ENCODE peak calls at places on chromosomes 2 and 18, in seven cellular contexts. G is GM13977, Q is HFFc6, A is fibroblast of pulmonary artery, U is right atrium auricular region, C is colonic mucosa, Z is HCT116. X is an unnamed sample.

GRCh38 chr2:64227603-64228125 is 83.4 kb upstream of the PELI1 start:
- DNase-seq in G (no peak), Q (no peak), A (no peak), U (no peak), C (no peak), Z (no peak), X (no peak)

GRCh38 chr2:128503358-128504241 is 184.9 kb upstream of the HS6ST1 start:
- DNase-seq in G (no peak), Q (no peak), A (no peak), U (no peak), C (no peak), Z (no peak), X (no peak)

GRCh38 chr2:241868661-241869081 is 858 bp upstream of the RTP5 start:
- DNase-seq in G (no peak), Q (no peak), A (no peak), U (no peak), C (no peak), Z (no peak), X (no peak)

GRCh38 chr2:47174731-47175361 is 19.7 kb upstream of the STPG4 start:
- DNase-seq in G (peak), Q (peak), A (peak), U (no peak), C (peak), Z (peak), X (peak)

GRCh38 chr2:205187731-205188130 is 494.6 kb upstream of the NRP2 start:
- DNase-seq in G (no peak), Q (no peak), A (peak), U (no peak), C (no peak), Z (no peak), X (no peak)

GRCh38 chr18:55115606-55116005 is 156.3 kb upstream of the CCDC68 start:
- DNase-seq in G (no peak), Q (no peak), A (no peak), U (no peak), C (no peak), Z (no peak), X (no peak)

GRCh38 chr2:239154971-239155805 is 245.6 kb downstream of the HDAC4 start:
- DNase-seq in G (no peak), Q (no peak), A (no peak), U (no peak), C (no peak), Z (no peak), X (no peak)

GRCh38 chr2:77721593-77721992 is 199.4 kb upstream of the LRRTM4 start:
- DNase-seq in G (no peak), Q (no peak), A (no peak), U (no peak), C (no peak), Z (no peak), X (no peak)

GRCh38 chr2:205462681-205463345 is 219.5 kb upstream of the NRP2 start:
- DNase-seq in G (no peak), Q (peak), A (no peak), U (no peak), C (no peak), Z (no peak), X (no peak)

GRCh38 chr18:44683566-44683965 is 2.9 kb downstream of the SETBP1 start:
- DNase-seq in G (no peak), Q (no peak), A (no peak), U (no peak), C (no peak), Z (no peak), X (no peak)

GRCh38 chr2:69957970-69958369 is 3.5 kb downstream of the ASPRV1 start:
- DNase-seq in G (no peak), Q (no peak), A (no peak), U (no peak), C (no peak), Z (no peak), X (no peak)

GRCh38 chr2:40113997-40114396 is 334.9 kb upstream of the THUMPD2 start:
- DNase-seq in G (no peak), Q (no peak), A (no peak), U (no peak), C (no peak), Z (no peak), X (no peak)

GRCh38 chr2:70035344-70035844 is 51.9 kb upstream of the PCBP1 start:
- DNase-seq in G (no peak), Q (peak), A (no peak), U (no peak), C (no peak), Z (no peak), X (no peak)

GRCh38 chr2:223613017-223613950 is 11.1 kb upstream of the SCG2 start:
- DNase-seq in G (no peak), Q (peak), A (peak), U (peak), C (peak), Z (peak), X (peak)
- TF ChIP-seq CTCF in G (no peak), Q (peak), A (peak), U (no peak), C (no peak), Z (no peak), X (no peak)

DNA sequence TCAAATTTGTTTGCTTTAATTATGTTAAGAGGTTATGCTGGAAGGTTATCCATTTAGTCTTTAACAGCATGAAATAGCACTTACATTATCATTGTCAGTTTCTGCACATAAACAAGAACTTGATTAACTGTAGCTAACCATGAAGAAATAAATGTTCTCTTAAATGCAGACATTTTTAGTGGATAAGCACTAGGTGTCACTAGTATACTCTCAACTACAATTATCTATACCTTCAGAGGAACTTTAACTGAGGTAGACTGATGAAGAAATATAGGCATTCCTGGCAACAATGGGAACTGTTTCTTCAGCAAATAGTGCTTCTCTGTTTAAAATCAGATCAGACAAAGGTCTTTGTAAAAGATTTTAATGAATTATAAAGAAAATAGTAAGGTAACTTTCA is 178.8 kb upstream of the CHST9 start:
- DNase-seq in G (peak), Q (no peak), A (peak), U (no peak), C (no peak), Z (no peak), X (peak)
- TF ChIP-seq CTCF in G (peak), Q (peak), A (peak), U (peak), C (no peak), Z (peak), X (peak)

DNA sequence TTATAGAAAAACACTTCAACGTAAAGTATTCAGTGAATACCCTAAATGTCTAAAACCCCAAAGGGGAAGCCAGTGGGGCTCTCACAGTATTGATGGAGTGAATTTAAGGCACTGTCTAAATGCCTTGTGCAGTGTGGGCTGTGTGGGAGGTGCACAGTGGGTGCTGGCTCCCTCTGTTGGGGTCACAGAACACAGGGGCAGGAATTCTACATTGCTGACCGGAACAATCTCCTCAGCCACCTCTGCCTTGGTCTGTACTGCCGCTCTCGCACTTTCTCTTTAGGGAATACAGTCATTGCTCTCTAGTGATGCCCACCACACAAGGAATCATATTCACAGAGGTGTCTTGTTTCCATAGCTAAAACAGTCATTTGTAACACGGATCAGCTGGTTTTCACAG is 45.4 kb downstream of the SPRED2 start:
- DNase-seq in G (no peak), Q (no peak), A (no peak), U (no peak), C (no peak), Z (no peak), X (no peak)
- TF ChIP-seq CTCF in G (no peak), Q (peak), A (peak), U (no peak), C (no peak), Z (no peak), X (no peak)

GRCh38 chr2:71846669-71847291 is 300.9 kb downstream of the CYP26B1 start:
- DNase-seq in G (no peak), Q (peak), A (peak), U (no peak), C (no peak), Z (no peak), X (no peak)
- TF ChIP-seq CTCF in G (no peak), Q (no peak), A (no peak), U (no peak), C (no peak), Z (no peak), X (no peak)

DNA sequence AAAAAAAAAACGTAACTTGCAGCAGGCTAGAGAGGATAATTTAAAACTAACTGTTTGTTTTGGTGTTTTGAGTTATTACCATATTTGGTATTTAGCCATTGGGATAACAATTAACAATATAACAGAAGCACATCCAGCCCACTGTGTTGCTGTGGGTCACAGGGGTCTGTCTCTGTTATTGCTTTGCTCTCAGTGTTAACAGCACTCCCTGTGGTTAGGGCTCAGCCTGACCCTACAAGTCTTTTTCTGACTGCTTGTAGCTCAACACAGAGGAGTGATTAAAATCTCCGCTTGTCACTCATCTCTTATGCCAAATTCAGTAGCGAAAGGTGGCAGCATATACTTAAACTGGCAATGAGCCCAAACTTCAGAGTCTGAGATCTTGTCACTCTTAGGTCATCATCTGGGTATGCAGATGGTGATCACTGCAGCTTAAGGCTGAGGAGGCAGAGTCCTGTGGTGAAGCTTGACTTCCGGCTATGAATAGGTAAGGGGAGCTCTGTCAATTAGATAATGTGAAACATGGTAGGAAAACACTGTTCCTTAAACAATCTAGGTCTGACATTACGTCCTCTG is 63.4 kb upstream of the CSRNP3 start:
- DNase-seq in G (no peak), Q (no peak), A (no peak), U (no peak), C (no peak), Z (no peak), X (peak)
- TF ChIP-seq CTCF in G (no peak), Q (no peak), A (no peak), U (no peak), C (no peak), Z (no peak), X (no peak)

DNA sequence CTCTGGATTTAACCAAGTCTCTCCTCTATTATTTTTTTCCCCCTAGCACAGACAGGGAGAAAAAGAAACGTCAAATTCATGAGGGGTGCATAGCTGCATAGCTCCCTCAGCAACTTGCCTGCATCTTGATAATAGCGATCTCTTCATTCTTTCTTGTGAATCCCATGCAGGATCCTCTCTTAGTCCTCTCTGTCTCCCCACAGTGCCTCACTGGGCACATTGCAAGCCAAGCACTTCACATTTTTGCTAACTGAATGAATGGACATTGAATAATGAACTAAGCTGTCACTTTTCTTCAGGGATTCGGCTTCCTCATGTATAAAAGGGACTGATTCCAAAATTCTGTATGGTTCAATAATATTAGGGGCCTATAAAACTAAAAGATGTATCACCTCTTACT is 2.9 kb upstream of the EPB41L3 start:
- DNase-seq in G (no peak), Q (peak), A (peak), U (no peak), C (no peak), Z (no peak), X (peak)
- TF ChIP-seq CTCF in G (peak), Q (peak), A (peak), U (peak), C (no peak), Z (no peak), X (no peak)

GRCh38 chr2:150549381-150549780 is 61.9 kb upstream of the RND3 start:
- DNase-seq in G (no peak), Q (no peak), A (peak), U (no peak), C (no peak), Z (no peak), X (no peak)

GRCh38 chr2:150552421-150552820 is 65.0 kb upstream of the RND3 start:
- DNase-seq in G (no peak), Q (no peak), A (no peak), U (no peak), C (no peak), Z (no peak), X (no peak)

GRCh38 chr2:150545931-150546330 is 58.5 kb upstream of the RND3 start:
- DNase-seq in G (no peak), Q (no peak), A (no peak), U (no peak), C (no peak), Z (no peak), X (no peak)

GRCh38 chr2:150544731-150545130 is 57.3 kb upstream of the RND3 start:
- DNase-seq in G (no peak), Q (no peak), A (peak), U (no peak), C (no peak), Z (no peak), X (no peak)

DNA sequence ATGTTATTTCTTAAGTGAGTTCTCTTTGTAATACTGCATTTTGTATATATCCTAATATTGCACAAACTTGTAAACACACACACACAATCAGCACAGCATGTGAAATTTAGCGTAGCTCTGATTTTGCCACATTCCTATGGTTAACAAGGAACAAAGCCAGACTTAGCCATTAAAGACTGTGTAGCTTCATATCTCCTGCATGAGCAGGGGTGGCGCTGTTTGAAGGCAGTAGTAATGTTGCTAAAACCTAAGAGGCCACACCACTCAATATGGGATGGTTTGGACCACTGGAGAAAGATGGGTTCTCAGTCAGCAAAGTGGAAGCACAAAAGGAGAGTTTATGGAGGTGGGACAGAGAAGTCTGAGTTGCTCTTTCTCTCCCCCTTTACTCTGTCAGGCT is 61.1 kb upstream of the RND3 start:
- DNase-seq in G (peak), Q (peak), A (peak), U (no peak), C (no peak), Z (peak), X (peak)
- TF ChIP-seq CTCF in G (peak), Q (peak), A (peak), U (no peak), C (no peak), Z (peak), X (no peak)

DNA sequence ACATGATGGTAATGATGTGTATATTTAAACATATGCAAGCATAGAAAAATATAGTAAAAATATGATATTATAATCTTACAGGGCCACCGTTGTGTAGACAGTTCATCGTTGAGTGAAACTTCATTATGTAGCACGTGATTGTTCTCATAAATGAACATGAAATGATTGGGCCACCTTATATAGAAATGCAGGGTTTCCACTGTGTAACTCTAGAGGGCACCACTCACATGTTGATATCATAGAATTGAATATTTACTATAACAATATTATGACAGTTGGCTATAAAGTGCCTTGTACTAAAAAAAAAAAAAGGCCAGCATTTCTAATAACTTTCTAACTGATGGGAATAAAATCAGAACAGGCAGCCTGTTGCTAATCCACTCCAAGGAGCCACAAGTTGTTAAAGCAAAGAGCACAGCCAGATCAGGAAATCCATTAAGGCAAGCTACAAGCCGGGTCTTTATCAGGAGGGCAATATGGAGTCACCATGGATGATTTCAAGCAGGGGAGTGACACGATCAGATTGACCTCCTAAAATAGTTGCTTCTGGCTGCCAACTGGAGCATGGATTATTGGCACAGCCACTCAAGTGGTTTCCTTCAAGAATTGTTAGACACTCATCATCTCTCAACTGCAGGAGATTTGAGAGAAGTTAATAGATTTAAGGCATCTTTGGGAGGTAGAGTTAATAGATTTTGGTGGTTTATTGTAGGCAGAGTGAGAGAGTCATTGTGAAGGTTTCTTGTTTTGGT is 16.7 kb downstream of the IL1F10 start:
- DNase-seq in G (peak), Q (no peak), A (peak), U (no peak), C (no peak), Z (peak), X (peak)
- TF ChIP-seq CTCF in G (peak), Q (peak), A (peak), U (peak), C (peak), Z (peak), X (peak)